ENCODE peak calls at places on chromosomes 13 and 19, in five cellular contexts. P is T-cell; K is stromal cell of bone marrow; F is effector CD4-positive, alpha-beta T cell; J is activated CD4-positive, alpha-beta T cell treated with anti-CD3 and anti-CD28 coated beads, Interleukin-2, amount 10 ng/mL, durations not matched to agents 7 days and 5 days. N is an unnamed sample.
A peak's percentile ranks its signal among the peaks of the same experiment; 100 is the strongest.

GRCh38 chr13:66972659-66973058 is 257.5 kb downstream of the PCDH9 start:
- DNase-seq in P (no peak), K (no peak), J (no peak), F (no peak), N (no peak)

GRCh38 chr19:32287811-32288227 is 57.6 kb upstream of the ZNF507 start:
- DNase-seq in K (peak; percentile 70), J (peak; percentile 18), F (no peak), P (no peak), N (peak; percentile 35)

GRCh38 chr13:52029569-52029968 is 5.1 kb downstream of the UTP14C start:
- DNase-seq in P (no peak), J (no peak), F (no peak), K (no peak), N (no peak)

GRCh38 chr19:50008532-50008931 is 16.6 kb downstream of the VRK3 start:
- DNase-seq in J (no peak), P (no peak), K (no peak), F (no peak), N (no peak)

GRCh38 chr19:29269641-29270040 is 56.7 kb upstream of the UQCRFS1 start:
- DNase-seq in F (no peak), K (no peak), P (no peak), J (no peak), N (peak; percentile 55)

GRCh38 chr19:36136975-36137686 is 2.7 kb upstream of the CAPNS1 start:
- DNase-seq in F (no peak), K (no peak), J (no peak), P (no peak), N (peak; percentile 35)

GRCh38 chr19:28482221-28482620 is 730.7 kb downstream of the UQCRFS1 start:
- DNase-seq in P (no peak), F (no peak), J (no peak), K (no peak), N (no peak)

GRCh38 chr13:58843567-58843966 is 1212.0 kb downstream of the PCDH17 start:
- DNase-seq in P (no peak), K (no peak), J (no peak), F (no peak), N (no peak)

GRCh38 chr13:48185018-48185417 is 48.0 kb upstream of the ITM2B start:
- DNase-seq in F (no peak), J (no peak), K (no peak), P (no peak), N (no peak)

GRCh38 chr13:45718992-45719391 is 16.9 kb downstream of the CBY2 start:
- DNase-seq in J (no peak), K (peak; percentile 9), P (no peak), F (no peak), N (no peak)

GRCh38 chr19:15015946-15016542 is 33.2 kb upstream of the CASP14 start:
- DNase-seq in K (no peak), P (no peak), J (peak; percentile 7), F (no peak), N (no peak)

GRCh38 chr19:726993-727956 is 18.5 kb downstream of the PALM start:
- DNase-seq in J (no peak), P (no peak), K (no peak), F (no peak), N (no peak)

GRCh38 chr19:15091918-15092753 is 10.1 kb downstream of the OR1I1 start:
- DNase-seq in F (peak; percentile 42), K (peak; percentile 44), P (peak; percentile 26), J (peak; percentile 81), N (peak; percentile 78)

GRCh38 chr19:4501691-4502090 is 16.6 kb downstream of the PLIN4 start:
- DNase-seq in F (no peak), K (no peak), J (no peak), P (no peak), N (no peak)

GRCh38 chr19:57708641-57709354 is at the start of gene ZNF154:
- DNase-seq in K (peak; percentile 60), F (no peak), P (peak; percentile 58), J (peak; percentile 68), N (no peak)

GRCh38 chr13:23701646-23702045 is 131.4 kb downstream of the TNFRSF19 start:
- DNase-seq in J (no peak), F (no peak), P (no peak), K (peak; percentile 100), N (no peak)

GRCh38 chr13:50158385-50159165 is 143.3 kb downstream of the KCNRG start:
- DNase-seq in K (no peak), P (no peak), J (no peak), F (no peak), N (no peak)

GRCh38 chr13:114077938-114078335 is 54.5 kb downstream of the RASA3 start:
- DNase-seq in F (no peak), K (no peak), J (no peak), P (no peak), N (no peak)

GRCh38 chr13:67013709-67014108 is 216.4 kb downstream of the PCDH9 start:
- DNase-seq in J (no peak), F (no peak), P (no peak), K (no peak), N (no peak)

GRCh38 chr19:10648360-10648759 is 5.8 kb upstream of the ILF3 start:
- DNase-seq in K (no peak), P (no peak), J (no peak), F (no peak), N (no peak)

GRCh38 chr19:43699506-43700367 is 16.1 kb upstream of the IRGC start:
- DNase-seq in K (no peak), F (no peak), J (no peak), P (no peak), N (no peak)

GRCh38 chr13:35954207-35954560 is 177.0 kb downstream of the DCLK1 start:
- DNase-seq in F (no peak), J (no peak), K (no peak), P (no peak), N (no peak)

GRCh38 chr19:2557093-2557440 is 81.1 kb downstream of the GADD45B start:
- DNase-seq in J (no peak), P (no peak), K (no peak), F (no peak), N (no peak)

GRCh38 chr13:40665754-40666057 is 735 bp downstream of the FOXO1 start:
- DNase-seq in K (no peak), F (peak; percentile 44), J (peak; percentile 46), P (peak; percentile 39), N (peak; percentile 23)

GRCh38 chr13:97574926-97575325 is 141.0 kb downstream of the RAP2A start:
- DNase-seq in P (no peak), F (no peak), K (peak; percentile 18), J (peak; percentile 10), N (peak; percentile 34)

GRCh38 chr19:3862826-3863500 is 5.9 kb downstream of the ZFR2 start:
- DNase-seq in J (no peak), F (no peak), P (no peak), K (no peak), N (no peak)

GRCh38 chr13:40189885-40190655 is 476.4 kb downstream of the FOXO1 start:
- DNase-seq in J (no peak), P (no peak), F (no peak), K (no peak), N (no peak)

N was measured in MM.1S.